ENCODE peak calls at places on chromosomes 4 and X, in five cellular contexts. H, U, T, V and W are unnamed samples.
A peak's percentile ranks its signal among the peaks of the same experiment; 100 is the strongest.

GRCh38 chr4:12203945-12204344 is 775.3 kb upstream of the HS3ST1 start:
- DNase-seq in H (no peak), U (no peak), T (no peak), V (no peak), W (no peak)

GRCh38 chrX:53093177-53093655 is 726 bp upstream of the KANTR start:
- DNase-seq in H (peak; percentile 84), U (peak; percentile 60), T (peak; percentile 70), V (peak; percentile 58), W (no peak)

GRCh38 chr4:73208376-73208775 is 50.2 kb downstream of the ANKRD17 start:
- DNase-seq in H (no peak), U (no peak), T (peak; percentile 79), V (no peak), W (peak; percentile 4)

GRCh38 chr4:63302078-63302477 is 1107.2 kb downstream of the TECRL start:
- DNase-seq in H (no peak), U (no peak), T (no peak), V (no peak), W (no peak)

GRCh38 chr4:5836943-5837342 is 55.9 kb downstream of the CRMP1 start:
- DNase-seq in H (no peak), U (no peak), T (no peak), V (peak; percentile 46), W (no peak)

GRCh38 chr4:8607603-8608481 is 15.3 kb downstream of the CPZ start:
- DNase-seq in H (no peak), U (no peak), T (no peak), V (no peak), W (no peak)

GRCh38 chrX:95721011-95721410 is 963.6 kb upstream of the DIAPH2 start:
- DNase-seq in H (no peak), U (no peak), T (no peak), V (no peak), W (no peak)

GRCh38 chr4:168932138-168932537 is 77.9 kb downstream of the CBR4 start:
- DNase-seq in H (no peak), U (no peak), T (no peak), V (no peak), W (no peak)

GRCh38 chrX:40579139-40579538 is 1.6 kb upstream of the ATP6AP2 start:
- DNase-seq in H (no peak), U (no peak), T (no peak), V (no peak), W (no peak)

GRCh38 chr4:150158041-150158440 is 79.8 kb downstream of the DCLK2 start:
- DNase-seq in H (no peak), U (no peak), T (no peak), V (no peak), W (no peak)

GRCh38 chrX:8845060-8845459 is 43.9 kb upstream of the FAM9A start:
- DNase-seq in H (no peak), U (no peak), T (peak; percentile 80), V (no peak), W (no peak)

GRCh38 chrX:115889121-115889890 is 281.2 kb upstream of the AGTR2 start:
- DNase-seq in H (no peak), U (no peak), T (no peak), V (no peak), W (no peak)

GRCh38 chr4:52983563-52984303 is 121.6 kb downstream of the RASL11B start:
- DNase-seq in H (no peak), U (no peak), T (peak; percentile 68), V (peak; percentile 67), W (peak; percentile 35)

GRCh38 chr4:74793757-74794340 is 474 bp downstream of the BTC start:
- DNase-seq in H (no peak), U (peak; percentile 14), T (no peak), V (peak; percentile 3), W (peak; percentile 4)
- TF ChIP-seq POLR2A in H (peak; percentile 61), U (no peak), T (no peak), V (no peak), W (no peak)

GRCh38 chr4:47465008-47465407 is 1.5 kb upstream of the COMMD8 start:
- DNase-seq in H (no peak), U (no peak), T (no peak), V (no peak), W (no peak)

GRCh38 chr4:47468686-47469365 is 5.3 kb upstream of the COMMD8 start:
- DNase-seq in H (no peak), U (no peak), T (peak; percentile 66), V (no peak), W (no peak)

GRCh38 chr4:47466061-47466785 is 2.7 kb upstream of the COMMD8 start:
- DNase-seq in H (no peak), U (no peak), T (no peak), V (no peak), W (no peak)

GRCh38 chr4:47462799-47463234 is 685 bp downstream of the COMMD8 start:
- DNase-seq in H (no peak), U (no peak), T (peak; percentile 3), V (no peak), W (no peak)

GRCh38 chr4:47463235-47463956 is at the start of gene COMMD8:
- DNase-seq in H (peak; percentile 98), U (peak; percentile 97), T (peak; percentile 95), V (peak; percentile 92), W (peak; percentile 57)
- TF ChIP-seq POLR2A in H (peak; percentile 50), U (no peak), T (peak; percentile 39), V (peak; percentile 65), W (peak; percentile 83)

GRCh38 chrX:20265726-20266681 is 705 bp downstream of the RPS6KA3 start:
- DNase-seq in H (peak; percentile 20), U (no peak), T (peak; percentile 12), V (no peak), W (no peak)

GRCh38 chrX:20266810-20267598 is at the start of gene RPS6KA3:
- DNase-seq in H (peak; percentile 92), U (peak; percentile 88), T (peak; percentile 79), V (peak; percentile 71), W (no peak)

GRCh38 chrX:20267599-20267923 is 852 bp upstream of the RPS6KA3 start:
- DNase-seq in H (no peak), U (no peak), T (peak; percentile 8), V (no peak), W (no peak)

GRCh38 chrX:20263474-20263873 is 3.2 kb downstream of the RPS6KA3 start:
- DNase-seq in H (no peak), U (no peak), T (peak; percentile 61), V (no peak), W (no peak)

DNA sequence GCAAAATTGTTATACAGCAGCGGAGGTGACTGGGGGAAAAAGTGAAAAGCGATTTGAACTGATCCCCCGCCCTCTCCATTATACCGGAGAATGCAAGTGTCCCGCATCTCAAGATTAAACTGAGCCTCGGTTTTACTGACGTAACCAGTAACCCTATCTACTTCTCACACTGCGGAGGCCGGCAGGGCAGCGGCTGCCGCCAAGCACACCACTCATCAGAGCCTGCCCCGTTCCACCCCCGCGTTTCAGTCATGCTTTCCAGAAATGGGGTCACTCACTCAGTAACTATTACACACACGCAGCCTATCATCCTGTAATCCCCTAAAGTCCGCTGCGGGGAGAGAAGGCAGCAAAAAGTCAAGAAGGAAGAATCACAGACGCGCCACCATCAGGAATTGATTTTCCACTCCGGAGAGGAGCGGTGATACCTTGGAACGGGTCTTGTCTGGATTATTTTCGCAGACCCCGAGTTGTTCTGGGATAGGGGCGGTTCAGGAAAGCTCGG is 1.4 kb downstream of the RPS6KA3 start:
- DNase-seq in H (peak; percentile 53), U (peak; percentile 27), T (peak; percentile 89), V (peak; percentile 31), W (no peak)
- TF ChIP-seq POLR2A in H (peak; percentile 34), U (no peak), T (peak; percentile 90), V (peak; percentile 70), W (no peak)

GRCh38 chrX:108435261-108435660 is 3.0 kb downstream of the COL4A6 start:
- DNase-seq in H (no peak), U (no peak), T (no peak), V (no peak), W (no peak)
- TF ChIP-seq POLR2A in H (no peak), U (no peak), T (no peak), V (no peak), W (no peak)

GRCh38 chr4:57113870-57114269 is 3.7 kb upstream of the IGFBP7 start:
- DNase-seq in H (no peak), U (no peak), T (no peak), V (no peak), W (no peak)

GRCh38 chr4:57114973-57115372 is 4.8 kb upstream of the IGFBP7 start:
- DNase-seq in H (no peak), U (no peak), T (peak; percentile 75), V (no peak), W (peak; percentile 18)

GRCh38 chr4:57109530-57109846 is 697 bp downstream of the IGFBP7 start:
- DNase-seq in H (no peak), U (no peak), T (no peak), V (no peak), W (no peak)

GRCh38 chr4:57110635-57111546 is 706 bp upstream of the IGFBP7 start:
- DNase-seq in H (no peak), U (peak; percentile 57), T (peak; percentile 68), V (no peak), W (no peak)

GRCh38 chr4:57109847-57110634 is at the start of gene IGFBP7:
- DNase-seq in H (no peak), U (no peak), T (no peak), V (no peak), W (peak; percentile 40)
- TF ChIP-seq POLR2A in H (peak; percentile 33), U (no peak), T (peak; percentile 88), V (no peak), W (peak; percentile 97)

DNA sequence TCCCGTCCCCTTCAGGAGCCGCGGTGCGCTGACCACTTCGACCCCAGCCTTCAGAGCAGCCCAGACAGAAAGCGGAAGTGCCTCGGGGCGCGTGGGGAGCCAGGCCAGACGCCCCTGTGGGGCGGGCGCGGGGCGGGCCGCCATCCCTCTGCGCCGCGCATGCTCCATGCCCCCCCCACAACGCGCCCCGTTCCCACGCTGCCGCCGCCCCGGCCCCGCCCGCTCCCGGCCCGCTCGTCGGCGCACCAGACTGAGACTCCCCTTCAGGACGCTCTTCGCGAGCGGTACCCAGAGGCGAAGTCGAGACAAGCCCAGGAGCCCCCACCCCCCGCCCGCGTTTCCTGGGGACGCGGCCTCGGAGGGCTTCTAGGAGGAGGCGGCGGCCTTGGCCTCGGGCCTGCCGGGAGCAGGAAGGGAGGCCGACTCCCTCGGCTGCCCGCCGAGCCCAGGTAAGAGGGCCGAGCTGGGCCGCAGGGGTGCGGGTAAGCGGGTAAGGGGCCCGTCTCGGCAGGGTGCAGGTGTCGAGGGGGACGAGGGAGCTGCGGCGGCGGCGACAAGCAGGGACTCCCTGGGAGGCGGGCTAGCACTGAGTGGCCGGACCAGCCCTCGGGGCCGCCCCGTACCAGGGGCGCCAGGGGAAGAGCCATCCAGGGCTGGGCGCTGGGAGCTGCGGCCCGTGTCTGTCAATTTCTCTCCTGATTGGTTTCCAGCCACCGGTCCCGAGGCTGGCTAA is at the start of gene ZFP92:
- DNase-seq in H (peak; percentile 31), U (no peak), T (no peak), V (no peak), W (peak; percentile 64)
- TF ChIP-seq POLR2A in H (no peak), U (no peak), T (no peak), V (no peak), W (no peak)